ENCODE peak calls at places on chromosomes 11 and 22, in ten cellular contexts. P is activated CD8-positive, alpha-beta T cell treated with anti-CD3 and anti-CD28 coated beads for 36 hours; R is stimulated activated CD4-positive, alpha-beta T cell treated with anti-CD3 and anti-CD28 coated beads, Interleukin-12 subunit alpha, Interleukin-12 subunit beta, amount 100 ng/mL, for 4 hours; Q is midbrain; I is T-helper 9 cell; K is non-pigmented ciliary epithelial cell; U is NAMALWA; B is keratinocyte; D is central memory CD4-positive, alpha-beta T cell; N is NCI-H1105 treated with DMSO at 0.1 percent for 48 hours. C is an unnamed sample.

GRCh38 chr11:41003339-41003992 is 456.0 kb downstream of the LRRC4C start:
- DNase-seq in P (no peak), R (no peak), Q (no peak), I (no peak), K (no peak), U (no peak), B (no peak), D (no peak), N (no peak), C (no peak)

GRCh38 chr22:46432164-46433068 is 96.9 kb downstream of the TRMU start:
- DNase-seq in P (peak), R (peak), Q (no peak), I (no peak), K (no peak), U (peak), B (no peak), D (peak), N (no peak), C (no peak)

GRCh38 chr22:38080468-38080846 is 3.5 kb downstream of the SLC16A8 start:
- DNase-seq in P (no peak), R (no peak), Q (no peak), I (no peak), K (no peak), U (no peak), B (no peak), D (no peak), N (no peak), C (no peak)

GRCh38 chr11:125569913-125570621 is 790 bp downstream of the EI24 start:
- DNase-seq in P (peak), R (no peak), Q (no peak), I (no peak), K (no peak), U (peak), B (no peak), D (no peak), N (peak), C (no peak)

GRCh38 chr11:132466983-132467382 is 1065.3 kb downstream of the OPCML start:
- DNase-seq in P (no peak), R (no peak), Q (no peak), I (no peak), K (no peak), U (no peak), B (no peak), D (no peak), N (no peak), C (no peak)

GRCh38 chr11:22807855-22808558 is 21.6 kb downstream of the SVIP start:
- DNase-seq in P (no peak), R (no peak), Q (no peak), I (no peak), K (no peak), U (peak), B (no peak), D (no peak), N (no peak), C (no peak)

GRCh38 chr11:72924568-72925190 is 110.5 kb downstream of the ATG16L2 start:
- DNase-seq in P (no peak), R (no peak), Q (no peak), I (no peak), K (no peak), U (peak), B (no peak), D (peak), N (no peak), C (no peak)

GRCh38 chr11:8382436-8383053 is 118.9 kb upstream of the LMO1 start:
- DNase-seq in P (no peak), R (no peak), Q (no peak), I (no peak), K (peak), U (no peak), B (peak), D (no peak), N (no peak), C (no peak)

GRCh38 chr11:116600930-116601329 is 171.9 kb downstream of the BUD13 start:
- DNase-seq in P (no peak), R (no peak), Q (no peak), I (no peak), K (no peak), U (no peak), B (no peak), D (no peak), N (no peak), C (no peak)

GRCh38 chr11:61918251-61919112 is 1.1 kb upstream of the RAB3IL1 start:
- DNase-seq in P (no peak), R (no peak), Q (no peak), I (no peak), K (no peak), U (no peak), B (no peak), D (no peak), N (no peak), C (no peak)

GRCh38 chr11:87356428-87356827 is 318.7 kb downstream of the TMEM135 start:
- DNase-seq in P (no peak), R (no peak), Q (no peak), I (no peak), K (no peak), U (no peak), B (no peak), D (no peak), N (no peak), C (no peak)

GRCh38 chr11:27718853-27719574 is 18.8 kb upstream of the BDNF start:
- DNase-seq in P (no peak), R (no peak), Q (no peak), I (no peak), K (no peak), U (no peak), B (no peak), D (no peak), N (peak), C (no peak)

GRCh38 chr11:28837599-28837998 is 729.4 kb downstream of the METTL15 start:
- DNase-seq in P (no peak), R (no peak), Q (no peak), I (no peak), K (no peak), U (no peak), B (no peak), D (no peak), N (no peak), C (no peak)

GRCh38 chr11:46353706-46354105 is 6.4 kb downstream of the DGKZ start:
- DNase-seq in P (peak), R (peak), Q (no peak), I (no peak), K (no peak), U (no peak), B (no peak), D (no peak), N (no peak), C (no peak)

GRCh38 chr11:117816151-117816741 is 8.3 kb downstream of the FXYD2 start:
- DNase-seq in P (no peak), R (no peak), Q (no peak), I (no peak), K (no peak), U (no peak), B (no peak), D (no peak), N (no peak), C (no peak)

GRCh38 chr11:16739326-16739875 is 954 bp downstream of the C11orf58 start:
- DNase-seq in P (no peak), R (no peak), Q (no peak), I (no peak), K (no peak), U (peak), B (no peak), D (peak), N (peak), C (no peak)

GRCh38 chr11:72522186-72522585 is 87.9 kb upstream of the CLPB start:
- DNase-seq in P (no peak), R (no peak), Q (peak), I (no peak), K (no peak), U (no peak), B (no peak), D (no peak), N (no peak), C (peak)

GRCh38 chr22:43919106-43919965 is 4.3 kb upstream of the PNPLA3 start:
- DNase-seq in P (no peak), R (no peak), Q (no peak), I (no peak), K (no peak), U (no peak), B (no peak), D (no peak), N (no peak), C (no peak)

GRCh38 chr22:35540600-35541253 is at the start of gene RASD2:
- DNase-seq in P (peak), R (peak), Q (no peak), I (no peak), K (no peak), U (peak), B (no peak), D (peak), N (peak), C (no peak)

GRCh38 chr22:43812149-43812842 is at the start of gene EFCAB6:
- DNase-seq in P (peak), R (peak), Q (peak), I (peak), K (peak), U (peak), B (peak), D (peak), N (peak), C (peak)

GRCh38 chr11:116797816-116798215 is 6.1 kb upstream of the APOA5 start:
- DNase-seq in P (no peak), R (no peak), Q (no peak), I (no peak), K (no peak), U (no peak), B (no peak), D (no peak), N (no peak), C (no peak)

GRCh38 chr11:8603696-8604077 is 9.7 kb upstream of the STK33 start:
- DNase-seq in P (no peak), R (no peak), Q (no peak), I (no peak), K (no peak), U (no peak), B (no peak), D (no peak), N (no peak), C (no peak)